ENCODE peak calls at places on chromosomes 4 and X, in seven cellular contexts. P is amygdala; X is aorta; R is neural crest cell; K is activated naive CD4-positive, alpha-beta T cell treated with Interleukin-2 at 50 U/mL for 16 hours; H is EH; M is effector CD4-positive, alpha-beta T cell. U is an unnamed sample.
A peak's percentile ranks its signal among the peaks of the same experiment; 100 is the strongest.

GRCh38 chr4:74166135-74166534 is 8.2 kb downstream of the MTHFD2L start:
- DNase-seq in P (no peak), X (no peak), R (no peak), K (no peak), H (no peak), M (no peak), U (no peak)

GRCh38 chr4:126748736-126749135 is 884.0 kb upstream of the INTU start:
- DNase-seq in P (no peak), X (no peak), R (no peak), K (no peak), H (peak; percentile 44), M (no peak), U (no peak)

GRCh38 chrX:110004210-110004609 is 1.3 kb downstream of the TMEM164 start:
- DNase-seq in P (no peak), X (no peak), R (no peak), K (no peak), H (no peak), M (no peak), U (no peak)

GRCh38 chr4:1154126-1154522 is 18.3 kb downstream of the SPON2 start:
- DNase-seq in P (no peak), X (no peak), R (no peak), K (no peak), H (no peak), M (no peak), U (no peak)

GRCh38 chrX:133991814-133992213 is 6.4 kb upstream of the GPC3 start:
- DNase-seq in P (no peak), X (no peak), R (no peak), K (no peak), H (no peak), M (no peak), U (no peak)

GRCh38 chr4:71296945-71297344 is 41.9 kb upstream of the SLC4A4 start:
- DNase-seq in P (no peak), X (no peak), R (no peak), K (no peak), H (peak; percentile 7), M (no peak), U (no peak)

GRCh38 chr4:98262431-98262830 is 1.2 kb downstream of the RAP1GDS1 start:
- DNase-seq in P (no peak), X (no peak), R (no peak), K (no peak), H (peak; percentile 21), M (no peak), U (no peak)

GRCh38 chr4:110867251-110867960 is 244.5 kb upstream of the PITX2 start:
- DNase-seq in P (no peak), X (no peak), R (no peak), K (no peak), H (no peak), M (no peak), U (no peak)

GRCh38 chr4:168183717-168184571 is 91.6 kb downstream of the ANXA10 start:
- DNase-seq in P (no peak), X (no peak), R (no peak), K (no peak), H (peak; percentile 47), M (no peak), U (peak; percentile 43)

GRCh38 chrX:119145241-119145653 is 17.6 kb upstream of the KIAA1210 start:
- DNase-seq in P (no peak), X (no peak), R (peak; percentile 6), K (no peak), H (peak; percentile 26), M (no peak), U (peak; percentile 1)